ENCODE peak calls at places on chromosomes 2 and 18, in eight cellular contexts. One of them, this sample, is unnamed.

GRCh38 chr2:110994250-110994961 is 126.3 kb upstream of the BCL2L11 start:
- DNase-seq in cardiac muscle cell: peak
- DNase-seq in lower lobe of right lung: no peak
- DNase-seq in upper lobe of right lung: no peak
- DNase-seq in GF-D8: peak
- DNase-seq in A549: no peak
- DNase-seq in T-helper 1 cell: no peak
- DNase-seq in left ventricle myocardium inferior: no peak
- DNase-seq in this sample: no peak

GRCh38 chr2:109516445-109517117 is 97.2 kb downstream of the SEPTIN10 start:
- DNase-seq in cardiac muscle cell: peak
- DNase-seq in lower lobe of right lung: peak
- DNase-seq in upper lobe of right lung: peak
- DNase-seq in GF-D8: no peak
- DNase-seq in A549: peak
- DNase-seq in T-helper 1 cell: peak
- DNase-seq in left ventricle myocardium inferior: peak
- DNase-seq in this sample: no peak

GRCh38 chr2:24986397-24986796 is 14.6 kb upstream of the DNAJC27 start:
- DNase-seq in cardiac muscle cell: peak
- DNase-seq in lower lobe of right lung: no peak
- DNase-seq in upper lobe of right lung: no peak
- DNase-seq in GF-D8: no peak
- DNase-seq in A549: no peak
- DNase-seq in T-helper 1 cell: no peak
- DNase-seq in left ventricle myocardium inferior: no peak
- DNase-seq in this sample: no peak

GRCh38 chr18:63177822-63178525 is 141.6 kb downstream of the BCL2 start:
- DNase-seq in cardiac muscle cell: no peak
- DNase-seq in lower lobe of right lung: no peak
- DNase-seq in upper lobe of right lung: no peak
- DNase-seq in GF-D8: no peak
- DNase-seq in A549: no peak
- DNase-seq in T-helper 1 cell: no peak
- DNase-seq in left ventricle myocardium inferior: no peak
- DNase-seq in this sample: no peak

GRCh38 chr2:238247002-238247822 is 7.4 kb upstream of the HES6 start:
- DNase-seq in cardiac muscle cell: no peak
- DNase-seq in lower lobe of right lung: peak
- DNase-seq in upper lobe of right lung: no peak
- DNase-seq in GF-D8: no peak
- DNase-seq in A549: no peak
- DNase-seq in T-helper 1 cell: no peak
- DNase-seq in left ventricle myocardium inferior: no peak
- DNase-seq in this sample: no peak

GRCh38 chr2:158205215-158205614 is 103.5 kb downstream of the UPP2 start:
- DNase-seq in cardiac muscle cell: no peak
- DNase-seq in lower lobe of right lung: no peak
- DNase-seq in upper lobe of right lung: no peak
- DNase-seq in GF-D8: no peak
- DNase-seq in A549: no peak
- DNase-seq in T-helper 1 cell: no peak
- DNase-seq in left ventricle myocardium inferior: no peak
- DNase-seq in this sample: no peak

GRCh38 chr18:59458575-59458974 is 99.5 kb upstream of the LMAN1 start:
- DNase-seq in cardiac muscle cell: no peak
- DNase-seq in lower lobe of right lung: no peak
- DNase-seq in upper lobe of right lung: no peak
- DNase-seq in GF-D8: no peak
- DNase-seq in A549: no peak
- DNase-seq in T-helper 1 cell: no peak
- DNase-seq in left ventricle myocardium inferior: no peak
- DNase-seq in this sample: no peak

GRCh38 chr2:74436804-74437695 is 4.7 kb downstream of the RTKN start:
- DNase-seq in cardiac muscle cell: peak
- DNase-seq in lower lobe of right lung: no peak
- DNase-seq in upper lobe of right lung: no peak
- DNase-seq in GF-D8: no peak
- DNase-seq in A549: no peak
- DNase-seq in T-helper 1 cell: no peak
- DNase-seq in left ventricle myocardium inferior: no peak
- DNase-seq in this sample: no peak

GRCh38 chr2:163191372-163191771 is 352.8 kb upstream of the KCNH7 start:
- DNase-seq in cardiac muscle cell: peak
- DNase-seq in lower lobe of right lung: no peak
- DNase-seq in upper lobe of right lung: no peak
- DNase-seq in GF-D8: no peak
- DNase-seq in A549: peak
- DNase-seq in T-helper 1 cell: no peak
- DNase-seq in left ventricle myocardium inferior: no peak
- DNase-seq in this sample: no peak

GRCh38 chr2:25347205-25347815 is 5.6 kb upstream of the DNMT3A start:
- DNase-seq in cardiac muscle cell: no peak
- DNase-seq in lower lobe of right lung: no peak
- DNase-seq in upper lobe of right lung: no peak
- DNase-seq in GF-D8: no peak
- DNase-seq in A549: no peak
- DNase-seq in T-helper 1 cell: no peak
- DNase-seq in left ventricle myocardium inferior: no peak
- DNase-seq in this sample: no peak

This sample was measured in CD8-positive, alpha-beta T cell.